ENCODE peak calls at places on chromosome 21, in nine cellular contexts. Z is GM23248; M is NCI-H1105 treated with DMSO at 0.1 percent for 48 hours; H is activated effector memory CD4-positive, alpha-beta T cell treated with anti-CD3 and anti-CD28 coated beads, Interleukin-2, amount 50 U/mL, for 16 hours; P is stimulated activated CD4-positive, alpha-beta T cell treated with anti-CD3 and anti-CD28 coated beads, Interleukin-2, amount 100 ng/mL, for 24 hours; C is psoas muscle; Y is NCI-H524 treated with DMSO at 0.1 percent for 48 hours; F is nephron progenitor cell; W is mesothelial cell of epicardium. D is an unnamed sample.
A peak's percentile ranks its signal among the peaks of the same experiment; 100 is the strongest.

GRCh38 chr21:41422546-41423372 is 3.3 kb upstream of the MX1 start:
- DNase-seq in Z (no peak), M (no peak), H (no peak), P (no peak), C (no peak), Y (no peak), F (no peak), W (no peak), D (no peak)

GRCh38 chr21:32844653-32845443 is 73.3 kb upstream of the PAXBP1 start:
- DNase-seq in Z (peak; percentile 95), M (no peak), H (no peak), P (no peak), C (no peak), Y (peak; percentile 92), F (no peak), W (no peak), D (no peak)

GRCh38 chr21:41251961-41252642 is 64.5 kb upstream of the FAM3B start:
- DNase-seq in Z (peak; percentile 72), M (no peak), H (no peak), P (no peak), C (no peak), Y (no peak), F (no peak), W (no peak), D (no peak)

GRCh38 chr21:45560106-45561021 is 18.1 kb upstream of the SLC19A1 start:
- DNase-seq in Z (no peak), M (no peak), H (no peak), P (no peak), C (no peak), Y (no peak), F (no peak), W (no peak), D (no peak)

GRCh38 chr21:45975017-45975595 is 6.5 kb upstream of the COL6A1 start:
- DNase-seq in Z (peak; percentile 76), M (no peak), H (peak; percentile 62), P (no peak), C (peak; percentile 66), Y (no peak), F (peak; percentile 47), W (peak; percentile 45), D (no peak)

GRCh38 chr21:16047857-16048256 is 318.1 kb downstream of the USP25 start:
- DNase-seq in Z (no peak), M (no peak), H (no peak), P (no peak), C (no peak), Y (peak; percentile 28), F (no peak), W (no peak), D (no peak)

GRCh38 chr21:45326169-45326833 is 38.6 kb upstream of the POFUT2 start:
- DNase-seq in Z (peak; percentile 83), M (no peak), H (no peak), P (no peak), C (no peak), Y (no peak), F (no peak), W (no peak), D (no peak)

GRCh38 chr21:42404534-42404933 is 832 bp downstream of the UBASH3A start:
- DNase-seq in Z (no peak), M (no peak), H (peak; percentile 77), P (peak; percentile 49), C (no peak), Y (no peak), F (no peak), W (no peak), D (no peak)

GRCh38 chr21:35231115-35231514 is 182.0 kb upstream of the RUNX1 start:
- DNase-seq in Z (no peak), M (no peak), H (no peak), P (no peak), C (no peak), Y (no peak), F (no peak), W (no peak), D (peak; percentile 18)

GRCh38 chr21:46160563-46161179 is 5.3 kb upstream of the FTCD start:
- DNase-seq in Z (no peak), M (no peak), H (peak; percentile 62), P (no peak), C (peak; percentile 10), Y (no peak), F (no peak), W (no peak), D (no peak)

GRCh38 chr21:46118871-46119564 is 21.1 kb downstream of the COL6A2 start:
- DNase-seq in Z (no peak), M (no peak), H (peak; percentile 57), P (no peak), C (peak; percentile 12), Y (no peak), F (peak; percentile 2), W (peak; percentile 36), D (no peak)

GRCh38 chr21:15967661-15968060 is 237.9 kb downstream of the USP25 start:
- DNase-seq in Z (peak; percentile 45), M (no peak), H (no peak), P (no peak), C (no peak), Y (no peak), F (no peak), W (no peak), D (peak; percentile 72)

GRCh38 chr21:46517361-46517760 is 58.7 kb downstream of the DIP2A start:
- DNase-seq in Z (no peak), M (no peak), H (no peak), P (no peak), C (peak; percentile 41), Y (no peak), F (no peak), W (no peak), D (no peak)

GRCh38 chr21:32562426-32562825 is 22.9 kb downstream of the TCP10L start:
- DNase-seq in Z (peak; percentile 85), M (no peak), H (no peak), P (no peak), C (no peak), Y (no peak), F (no peak), W (no peak), D (no peak)

GRCh38 chr21:35989185-35989735 is 71.1 kb downstream of the SETD4 start:
- DNase-seq in Z (peak; percentile 92), M (no peak), H (no peak), P (no peak), C (peak; percentile 55), Y (no peak), F (no peak), W (no peak), D (no peak)

GRCh38 chr21:30831194-30831765 is 1.7 kb upstream of the KRTAP7-1 start:
- DNase-seq in Z (peak; percentile 0), M (no peak), H (peak; percentile 64), P (peak; percentile 53), C (no peak), Y (no peak), F (peak; percentile 39), W (no peak), D (peak; percentile 16)

GRCh38 chr21:45074818-45075605 is 632 bp downstream of the ADARB1 start:
- DNase-seq in Z (peak; percentile 52), M (peak; percentile 16), H (peak; percentile 74), P (peak; percentile 50), C (no peak), Y (no peak), F (peak; percentile 63), W (peak; percentile 61), D (no peak)

GRCh38 chr21:16534408-16535099 is 804.8 kb downstream of the USP25 start:
- DNase-seq in Z (peak; percentile 76), M (peak; percentile 92), H (no peak), P (no peak), C (peak; percentile 75), Y (peak; percentile 55), F (no peak), W (peak; percentile 64), D (no peak)

GRCh38 chr21:32520885-32521735 is 64.2 kb downstream of the TCP10L start:
- DNase-seq in Z (peak; percentile 98), M (peak; percentile 55), H (peak; percentile 37), P (no peak), C (peak; percentile 88), Y (no peak), F (no peak), W (no peak), D (peak; percentile 43)

GRCh38 chr21:29166853-29167252 is 36.4 kb downstream of the MAP3K7CL start:
- DNase-seq in Z (no peak), M (no peak), H (no peak), P (no peak), C (no peak), Y (no peak), F (no peak), W (no peak), D (no peak)

GRCh38 chr21:45292399-45293213 is 4.9 kb upstream of the POFUT2 start:
- DNase-seq in Z (peak; percentile 93), M (peak; percentile 74), H (peak; percentile 89), P (peak; percentile 79), C (peak; percentile 87), Y (peak; percentile 34), F (peak; percentile 89), W (peak; percentile 92), D (peak; percentile 79)

GRCh38 chr21:46183910-46184624 is at the start of gene SPATC1L:
- DNase-seq in Z (peak; percentile 80), M (peak; percentile 74), H (peak; percentile 83), P (peak; percentile 55), C (peak; percentile 75), Y (no peak), F (peak; percentile 67), W (peak; percentile 76), D (no peak)

GRCh38 chr21:28644762-28645161 is 347.9 kb downstream of the LTN1 start:
- DNase-seq in Z (peak; percentile 52), M (no peak), H (no peak), P (no peak), C (no peak), Y (no peak), F (no peak), W (no peak), D (no peak)

GRCh38 chr21:27202301-27202700 is 235.4 kb upstream of the ADAMTS5 start:
- DNase-seq in Z (no peak), M (no peak), H (no peak), P (no peak), C (no peak), Y (no peak), F (no peak), W (no peak), D (no peak)

GRCh38 chr21:42860345-42860744 is 19.0 kb downstream of the WDR4 start:
- DNase-seq in Z (no peak), M (no peak), H (no peak), P (no peak), C (no peak), Y (no peak), F (no peak), W (no peak), D (no peak)

GRCh38 chr21:45224189-45224938 is 63.3 kb downstream of the POFUT2 start:
- DNase-seq in Z (no peak), M (no peak), H (peak; percentile 88), P (peak; percentile 34), C (no peak), Y (no peak), F (no peak), W (no peak), D (no peak)

GRCh38 chr21:22993822-22994574 is 1995.8 kb downstream of the NCAM2 start:
- DNase-seq in Z (no peak), M (no peak), H (no peak), P (no peak), C (no peak), Y (peak; percentile 46), F (no peak), W (no peak), D (no peak)

GRCh38 chr21:39347537-39347936 is 1.4 kb downstream of the HMGN1 start:
- DNase-seq in Z (peak; percentile 10), M (no peak), H (no peak), P (no peak), C (no peak), Y (no peak), F (no peak), W (no peak), D (no peak)

GRCh38 chr21:32576011-32576410 is 9.3 kb downstream of the TCP10L start:
- DNase-seq in Z (no peak), M (no peak), H (no peak), P (no peak), C (no peak), Y (no peak), F (no peak), W (no peak), D (no peak)

GRCh38 chr21:45032977-45033705 is 41.2 kb upstream of the ADARB1 start:
- DNase-seq in Z (no peak), M (no peak), H (no peak), P (no peak), C (no peak), Y (no peak), F (no peak), W (no peak), D (no peak)